ENCODE peak calls at places on chromosomes 16 and 17, in eight cellular contexts. D is non-pigmented ciliary epithelial cell; T is body of pancreas; M is progenitor cell of endocrine pancreas; J is stimulated activated CD4-positive, alpha-beta T cell treated with anti-CD3 and anti-CD28 coated beads, Interleukin-1b, Interleukin-23, amount 100 ng/mL, for 24 hours; K is neuronal stem cell; R is thoracic aorta; L is NCI-H524. I is an unnamed sample.

GRCh38 chr17:81251091-81251942 is 12.2 kb downstream of the NDUFAF8 start:
- DNase-seq in D (no peak), T (no peak), M (no peak), J (no peak), K (no peak), R (no peak), L (peak), I (no peak)

GRCh38 chr17:65634533-65634932 is 73.1 kb upstream of the AXIN2 start:
- DNase-seq in D (no peak), T (no peak), M (no peak), J (no peak), K (no peak), R (no peak), L (no peak), I (no peak)

GRCh38 chr17:48037924-48038323 is 327 bp upstream of the COPZ2 start:
- DNase-seq in D (no peak), T (no peak), M (no peak), J (no peak), K (no peak), R (no peak), L (no peak), I (no peak)

GRCh38 chr17:73639322-73639721 is 4.9 kb downstream of the SDK2 start:
- DNase-seq in D (no peak), T (no peak), M (no peak), J (no peak), K (no peak), R (peak), L (no peak), I (no peak)

GRCh38 chr16:79839450-79839849 is 238.9 kb upstream of the MAF start:
- DNase-seq in D (no peak), T (no peak), M (no peak), J (no peak), K (no peak), R (no peak), L (no peak), I (no peak)

GRCh38 chr17:53118948-53119347 is 703.8 kb upstream of the KIF2B start:
- DNase-seq in D (no peak), T (no peak), M (no peak), J (no peak), K (no peak), R (no peak), L (peak), I (no peak)

GRCh38 chr17:29593546-29594440 is 861 bp downstream of the ANKRD13B start:
- DNase-seq in D (no peak), T (no peak), M (no peak), J (no peak), K (no peak), R (no peak), L (peak), I (no peak)

GRCh38 chr17:30996481-30996880 is 25.6 kb downstream of the RNF135 start:
- DNase-seq in D (no peak), T (no peak), M (no peak), J (no peak), K (no peak), R (no peak), L (no peak), I (no peak)

GRCh38 chr16:14043793-14044192 is 27.3 kb upstream of the MRTFB start:
- DNase-seq in D (no peak), T (no peak), M (no peak), J (no peak), K (no peak), R (no peak), L (no peak), I (no peak)

I was measured in Panc1.